ENCODE peak calls at places on chromosome 10, in nine cellular contexts. U, G, K, Q, P, T, O, N and H are unnamed samples.

GRCh38 chr10:785539-786214 is 96.2 kb upstream of the DIP2C start:
- DNase-seq in T (no peak), U (no peak), O (no peak), G (no peak), Q (no peak), P (peak; percentile 17), N (peak; percentile 51), K (no peak), H (peak; percentile 73)

GRCh38 chr10:95121904-95122303 is 52.6 kb upstream of the CYP2C8 start:
- DNase-seq in O (no peak), P (no peak), K (no peak), T (no peak), N (no peak), Q (no peak), U (no peak), G (no peak), H (no peak)

GRCh38 chr10:11517150-11517549 is 94.3 kb downstream of the USP6NL start:
- DNase-seq in K (no peak), U (no peak), G (no peak), P (no peak), T (no peak), N (no peak), O (no peak), Q (no peak), H (no peak)

GRCh38 chr10:86684305-86684704 is 16.0 kb downstream of the LDB3 start:
- DNase-seq in P (no peak), T (no peak), U (peak; percentile 35), O (no peak), G (no peak), Q (peak; percentile 29), K (no peak), N (no peak), H (no peak)

GRCh38 chr10:4255751-4256150 is 470.7 kb upstream of the KLF6 start:
- DNase-seq in Q (no peak), K (no peak), P (no peak), G (no peak), T (no peak), N (no peak), U (no peak), O (no peak), H (no peak)

GRCh38 chr10:29643785-29644501 is 9.2 kb upstream of the SVIL start:
- DNase-seq in N (no peak), O (no peak), K (no peak), P (no peak), U (no peak), T (no peak), G (no peak), Q (no peak), H (no peak)

GRCh38 chr10:29946953-29947700 is 112.3 kb downstream of the JCAD start:
- DNase-seq in P (peak; percentile 50), U (no peak), K (no peak), T (no peak), G (no peak), N (peak; percentile 69), O (no peak), Q (no peak), H (peak; percentile 35)

GRCh38 chr10:133258818-133259602 is 17.7 kb downstream of the ADAM8 start:
- DNase-seq in O (peak; percentile 91), T (peak; percentile 81), U (peak; percentile 31), Q (peak; percentile 70), G (no peak), N (peak; percentile 92), P (peak; percentile 77), K (no peak), H (peak; percentile 84)

GRCh38 chr10:113648478-113648877 is 15.4 kb downstream of the NRAP start:
- DNase-seq in O (no peak), T (no peak), P (no peak), G (no peak), K (no peak), N (no peak), U (no peak), Q (no peak), H (no peak)

GRCh38 chr10:52639652-52640051 is 132.9 kb downstream of the MBL2 start:
- DNase-seq in T (no peak), U (no peak), O (no peak), G (no peak), P (no peak), N (no peak), K (no peak), Q (no peak), H (no peak)

GRCh38 chr10:62935022-62935421 is 118.9 kb upstream of the EGR2 start:
- DNase-seq in Q (no peak), N (no peak), O (no peak), G (no peak), K (no peak), T (no peak), P (no peak), U (no peak), H (no peak)

GRCh38 chr10:59626523-59626869 is 83.2 kb downstream of the SLC16A9 start:
- DNase-seq in P (no peak), N (no peak), Q (no peak), U (no peak), T (no peak), O (no peak), G (no peak), K (no peak), H (no peak)

GRCh38 chr10:34539533-34540315 is 275.4 kb downstream of the PARD3 start:
- DNase-seq in G (no peak), O (no peak), T (no peak), P (no peak), N (no peak), Q (peak; percentile 19), U (no peak), K (no peak), H (peak; percentile 67)

GRCh38 chr10:110897184-110897583 is 21.8 kb downstream of the BBIP1 start:
- DNase-seq in K (no peak), P (no peak), N (no peak), U (no peak), T (no peak), G (no peak), O (no peak), Q (no peak), H (no peak)
- TF ChIP-seq POLR2AphosphoS5 in K (no peak), P (no peak), N (no peak), U (no peak), T (no peak), G (no peak), O (peak; percentile 32), Q (peak; percentile 25), H (no peak)

DNA sequence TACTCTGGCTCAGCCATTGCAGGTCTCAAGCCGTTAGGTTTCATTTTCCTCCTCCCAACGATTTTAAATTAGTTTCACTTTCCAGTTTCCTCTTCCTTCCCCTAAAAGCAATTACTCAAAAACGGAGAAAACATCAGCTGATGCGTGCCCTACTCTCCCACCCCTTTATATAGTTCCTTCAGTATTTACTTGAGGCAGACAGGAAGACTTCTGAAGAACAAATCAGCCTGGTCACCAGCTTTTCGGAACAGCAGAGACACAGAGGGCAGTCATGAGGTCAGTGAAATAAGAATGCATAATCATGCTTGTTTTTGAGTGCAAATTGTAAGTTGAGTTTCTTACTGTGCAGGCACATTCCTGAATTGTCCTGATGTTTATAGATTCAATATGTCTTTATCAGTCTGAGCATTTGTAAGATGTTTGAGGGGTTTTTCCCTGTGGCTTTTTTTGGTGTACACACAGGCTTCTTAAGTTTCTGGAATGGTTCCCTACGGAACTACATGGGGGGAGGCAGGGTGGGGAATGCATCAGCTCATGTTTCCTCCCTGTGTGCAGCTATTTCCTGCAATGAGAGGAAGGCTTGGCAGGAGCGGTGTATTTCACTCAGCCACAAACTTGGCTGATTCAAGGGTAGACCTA is at the start of gene IFIT3:
- DNase-seq in N (peak; percentile 76), G (no peak), T (peak; percentile 44), U (peak; percentile 71), O (no peak), K (no peak), P (peak; percentile 35), Q (peak; percentile 52), H (no peak)
- TF ChIP-seq CTCF in N (no peak), G (no peak), T (no peak), U (no peak), O (no peak), K (no peak), P (no peak), Q (no peak), H (no peak)

GRCh38 chr10:14879055-14879800 is 562 bp downstream of the SUV39H2 start:
- DNase-seq in U (peak; percentile 30), K (no peak), T (no peak), N (peak; percentile 64), G (no peak), Q (peak; percentile 31), O (no peak), P (no peak), H (peak; percentile 85)

GRCh38 chr10:14880201-14880600 is 1.5 kb downstream of the SUV39H2 start:
- DNase-seq in G (no peak), O (no peak), U (peak; percentile 27), K (no peak), P (no peak), N (no peak), Q (no peak), T (no peak), H (no peak)

GRCh38 chr10:14876764-14877163 is 1.9 kb upstream of the SUV39H2 start:
- DNase-seq in U (no peak), G (no peak), Q (no peak), P (no peak), O (no peak), N (no peak), K (no peak), T (no peak), H (no peak)

GRCh38 chr10:14879801-14880193 is 1.1 kb downstream of the SUV39H2 start:
- DNase-seq in N (no peak), K (no peak), O (no peak), G (no peak), P (no peak), Q (no peak), U (no peak), T (no peak), H (no peak)

GRCh38 chr10:14878266-14879054 is at the start of gene SUV39H2:
- DNase-seq in O (peak; percentile 99), P (peak; percentile 97), U (peak; percentile 96), G (peak; percentile 97), K (peak; percentile 94), T (peak; percentile 80), Q (peak; percentile 97), N (peak; percentile 96), H (peak; percentile 100)
- TF ChIP-seq POLR2A in O (no peak), P (no peak), U (peak; percentile 93), G (peak; percentile 71), K (no peak), T (peak; percentile 79), Q (peak; percentile 78), N (peak; percentile 5), H (peak; percentile 89)

GRCh38 chr10:119252051-119252465 is 44.7 kb downstream of the GRK5 start:
- DNase-seq in U (peak; percentile 36), Q (no peak), G (no peak), P (no peak), O (peak; percentile 50), T (no peak), K (no peak), N (no peak), H (no peak)

GRCh38 chr10:119252470-119253151 is 45.2 kb downstream of the GRK5 start:
- DNase-seq in Q (no peak), G (no peak), P (no peak), K (no peak), N (no peak), T (no peak), U (no peak), O (peak; percentile 4), H (no peak)

GRCh38 chr10:119254355-119254754 is 47.0 kb downstream of the GRK5 start:
- DNase-seq in Q (no peak), P (no peak), N (no peak), O (peak; percentile 13), K (no peak), U (no peak), T (no peak), G (no peak), H (no peak)

GRCh38 chr10:119251315-119251708 is 43.9 kb downstream of the GRK5 start:
- DNase-seq in T (no peak), G (no peak), Q (no peak), U (peak; percentile 65), N (no peak), P (no peak), K (no peak), O (peak; percentile 22), H (no peak)

GRCh38 chr10:119253433-119254174 is 46.2 kb downstream of the GRK5 start:
- DNase-seq in Q (peak; percentile 42), K (no peak), N (peak; percentile 77), U (no peak), O (peak; percentile 65), G (no peak), T (peak; percentile 97), P (no peak), H (peak; percentile 75)
- TF ChIP-seq POLR2AphosphoS5 in Q (peak; percentile 7), K (peak; percentile 38), N (no peak), U (no peak), O (no peak), G (peak; percentile 78), T (peak; percentile 55), P (no peak), H (peak; percentile 19)